ENCODE peak calls at places on chromosomes 6 and 20, in nine cellular contexts. A, Y, C, K, Q, P, R, N and Z are unnamed samples.

GRCh38 chr6:158529629-158530028 is 30.3 kb upstream of the TMEM181 start:
- DNase-seq in A (no peak), Q (no peak), K (no peak), P (no peak), Y (no peak), R (no peak), N (no peak), C (no peak), Z (no peak)

GRCh38 chr6:79617521-79617941 is 13.6 kb upstream of the SH3BGRL2 start:
- DNase-seq in N (no peak), R (no peak), A (no peak), Y (no peak), P (peak; percentile 60), Q (no peak), C (no peak), K (no peak), Z (no peak)

GRCh38 chr6:41280658-41281057 is 5.8 kb downstream of the TREM1 start:
- DNase-seq in R (no peak), A (no peak), N (no peak), P (peak; percentile 14), Q (no peak), K (no peak), Y (no peak), C (no peak), Z (no peak)

GRCh38 chr20:57214427-57214826 is 52.0 kb downstream of the BMP7 start:
- DNase-seq in R (no peak), N (no peak), Y (no peak), A (no peak), K (no peak), P (no peak), C (no peak), Q (no peak), Z (no peak)

GRCh38 chr6:89032599-89032998 is 48.0 kb upstream of the PNRC1 start:
- DNase-seq in Q (no peak), P (no peak), C (no peak), A (no peak), R (no peak), Y (no peak), K (no peak), N (no peak), Z (peak; percentile 19)

GRCh38 chr20:48126227-48126740 is 341.0 kb upstream of the SULF2 start:
- DNase-seq in R (no peak), K (no peak), Y (peak; percentile 21), A (no peak), C (no peak), P (no peak), Q (no peak), N (no peak), Z (no peak)

GRCh38 chr6:44472250-44472945 is 84.9 kb downstream of the CDC5L start:
- DNase-seq in N (no peak), P (no peak), A (peak; percentile 59), Y (no peak), C (peak; percentile 65), K (no peak), R (no peak), Q (no peak), Z (no peak)

GRCh38 chr20:57038608-57039440 is 227.6 kb downstream of the BMP7 start:
- DNase-seq in Q (no peak), A (no peak), Y (no peak), K (no peak), R (no peak), C (no peak), N (no peak), P (no peak), Z (peak; percentile 35)

GRCh38 chr20:2131366-2131765 is 29.7 kb downstream of the STK35 start:
- DNase-seq in P (peak; percentile 81), N (no peak), R (no peak), K (peak; percentile 6), Q (no peak), Y (no peak), C (no peak), A (no peak), Z (peak; percentile 79)

GRCh38 chr6:160882741-160883340 is 108.7 kb upstream of the MAP3K4 start:
- DNase-seq in P (no peak), A (no peak), R (no peak), C (no peak), Q (no peak), K (no peak), Y (no peak), N (no peak), Z (peak; percentile 77)

GRCh38 chr6:158083687-158084325 is 84.3 kb downstream of the SERAC1 start:
- DNase-seq in C (no peak), K (no peak), N (no peak), Q (no peak), A (no peak), R (no peak), P (no peak), Y (no peak), Z (no peak)

GRCh38 chr6:170199716-170200115 is 91.2 kb downstream of the DLL1 start:
- DNase-seq in N (no peak), R (no peak), Q (no peak), A (no peak), P (no peak), C (no peak), Y (no peak), K (no peak), Z (no peak)

GRCh38 chr6:166341464-166341863 is 881 bp downstream of the SFT2D1 start:
- DNase-seq in P (no peak), K (no peak), N (peak; percentile 51), A (no peak), C (no peak), Q (no peak), R (no peak), Y (no peak), Z (peak; percentile 5)

GRCh38 chr6:166343157-166343502 is 785 bp upstream of the SFT2D1 start:
- DNase-seq in P (no peak), N (peak; percentile 69), R (no peak), A (no peak), Q (no peak), C (no peak), K (no peak), Y (no peak), Z (no peak)

GRCh38 chr6:166344240-166344639 is 1.9 kb upstream of the SFT2D1 start:
- DNase-seq in Y (no peak), A (peak; percentile 38), K (no peak), Q (no peak), P (no peak), R (no peak), N (no peak), C (no peak), Z (no peak)

GRCh38 chr6:166342293-166343156 is at the start of gene SFT2D1:
- DNase-seq in A (peak; percentile 86), K (peak; percentile 36), N (peak; percentile 90), R (peak; percentile 98), Y (peak; percentile 92), P (peak; percentile 49), C (peak; percentile 85), Q (peak; percentile 74), Z (peak; percentile 90)

DNA sequence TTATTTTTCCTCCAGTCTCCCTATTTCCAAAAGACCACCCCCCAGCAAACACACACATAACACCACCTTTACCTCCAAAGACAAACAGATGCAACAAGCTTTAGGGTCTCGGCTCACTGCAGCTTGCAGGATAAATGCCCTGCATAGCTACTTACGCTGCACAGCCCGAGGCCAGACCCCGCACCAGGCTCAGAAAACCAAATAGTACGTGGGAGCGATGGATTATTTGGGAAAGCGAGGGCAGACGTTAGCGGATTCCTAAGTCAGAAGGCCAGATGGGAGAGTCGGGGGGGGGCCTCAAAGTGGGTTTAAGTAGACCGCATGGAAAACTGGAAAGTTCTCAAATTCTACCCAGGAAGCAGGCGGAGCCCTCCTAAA is 441 bp downstream of the SFT2D1 start:
- DNase-seq in R (no peak), Y (peak; percentile 37), A (peak; percentile 33), P (no peak), C (peak; percentile 44), Q (no peak), K (no peak), N (peak; percentile 22), Z (peak; percentile 50)
- TF ChIP-seq EZH2phosphoT487 in R (no peak), Y (no peak), A (no peak), P (no peak), C (no peak), Q (no peak), K (no peak), N (no peak), Z (no peak)

DNA sequence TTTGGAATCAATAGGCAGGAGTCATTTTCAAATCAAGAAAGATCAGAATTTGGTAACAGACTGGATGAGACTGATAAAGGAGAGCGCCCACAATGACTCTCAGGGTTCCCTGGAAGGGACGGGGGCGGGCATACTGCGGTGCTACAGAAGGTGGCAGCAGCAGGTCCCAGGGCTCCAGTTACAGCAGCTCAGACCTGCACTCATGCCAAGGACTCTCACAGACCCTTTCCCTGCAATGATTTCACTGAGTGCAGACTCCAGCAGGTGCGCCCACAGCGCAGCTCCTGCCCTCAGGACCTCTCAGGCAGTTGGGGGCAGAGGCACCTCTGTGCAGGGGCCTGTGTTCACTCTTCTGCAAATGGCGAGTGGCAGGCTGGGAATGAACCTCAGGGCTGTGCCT is 359.8 kb downstream of the ZFAND3 start:
- DNase-seq in C (no peak), Q (no peak), Y (no peak), N (no peak), R (no peak), A (no peak), P (no peak), K (no peak), Z (no peak)
- TF ChIP-seq EZH2phosphoT487 in C (no peak), Q (no peak), Y (no peak), N (no peak), R (no peak), A (no peak), P (no peak), K (no peak), Z (no peak)

DNA sequence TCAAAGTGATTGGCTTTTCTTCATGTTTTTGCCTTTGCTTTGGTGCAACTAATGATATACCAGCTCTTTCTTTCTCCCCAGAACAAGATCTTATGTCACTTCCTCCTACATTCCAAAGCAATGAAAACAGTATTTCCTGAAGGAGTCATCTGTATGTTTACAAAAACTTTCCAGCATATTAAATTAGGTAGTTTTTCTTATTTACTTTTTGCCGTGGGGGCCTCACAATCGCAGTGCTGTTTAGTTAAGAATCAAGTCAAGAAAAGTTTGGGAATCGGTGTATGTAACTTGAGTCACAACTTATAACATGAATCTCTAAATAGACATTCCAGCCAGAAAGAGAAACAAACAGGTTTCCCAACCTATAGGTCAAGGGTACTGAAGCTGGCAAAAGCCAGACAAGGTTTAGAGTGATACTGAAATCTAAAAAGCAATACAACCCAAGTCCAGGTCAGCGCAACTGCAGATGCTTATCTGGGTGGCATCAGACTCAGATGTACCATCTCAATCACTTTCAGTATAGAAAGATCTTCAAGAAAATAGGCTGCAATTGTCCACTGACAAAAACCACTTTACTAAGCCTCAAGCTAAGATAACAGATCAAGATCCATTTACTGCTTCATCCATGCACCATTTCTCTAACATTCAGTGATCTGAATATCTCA is 63.6 kb downstream of the IPCEF1 start:
- DNase-seq in N (no peak), K (no peak), R (peak; percentile 14), Y (peak; percentile 21), A (peak; percentile 2), Q (no peak), P (peak; percentile 88), C (no peak), Z (peak; percentile 74)
- TF ChIP-seq EZH2phosphoT487 in N (no peak), K (no peak), R (no peak), Y (no peak), A (no peak), Q (no peak), P (no peak), C (no peak), Z (no peak)

DNA sequence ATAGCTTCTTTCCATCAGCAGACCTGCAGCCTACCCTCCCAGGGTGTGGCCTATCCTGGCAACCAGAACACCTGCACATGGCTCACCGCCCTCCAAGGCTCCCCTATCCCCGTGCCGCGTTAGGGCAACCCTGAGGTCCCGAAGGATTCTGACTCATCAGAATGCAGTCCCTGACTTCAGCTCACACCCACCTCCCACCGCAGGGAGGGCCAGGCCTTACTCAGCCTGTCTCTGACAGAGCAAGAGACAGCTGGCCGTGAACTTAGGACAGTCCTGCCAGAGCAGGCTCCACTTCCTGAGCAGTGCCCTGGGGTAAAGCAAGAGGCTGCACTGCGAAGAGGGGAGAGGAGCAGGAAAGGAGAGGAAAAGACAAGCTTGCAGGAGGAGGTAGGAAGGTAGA is 103.0 kb downstream of the SLC23A2 start:
- DNase-seq in N (no peak), A (no peak), C (no peak), K (peak; percentile 26), Q (no peak), Y (peak; percentile 75), R (no peak), P (peak; percentile 99), Z (peak; percentile 95)
- TF ChIP-seq EZH2phosphoT487 in N (no peak), A (no peak), C (no peak), K (no peak), Q (no peak), Y (no peak), R (no peak), P (no peak), Z (no peak)